ENCODE peak calls at places on chromosomes 4 and X, in six cellular contexts. D is IMR-90, Q is psoas muscle, W is heart right ventricle, K is hepatocyte, I is tibial nerve. U is an unnamed sample.

GRCh38 chrX:136652822-136653723 is 5.1 kb downstream of the CD40LG start:
- DNase-seq in D (no peak), W (no peak), K (no peak), I (no peak), Q (peak; percentile 27), U (no peak)

GRCh38 chrX:118503260-118504041 is 7.8 kb downstream of the DOCK11 start:
- DNase-seq in W (no peak), K (no peak), Q (no peak), D (no peak), I (no peak), U (no peak)

GRCh38 chr4:169064281-169064680 is 54.2 kb upstream of the CBR4 start:
- DNase-seq in Q (no peak), K (no peak), D (no peak), W (no peak), I (no peak), U (no peak)

GRCh38 chr4:83858121-83858520 is 322.2 kb downstream of the GPAT3 start:
- DNase-seq in W (no peak), Q (no peak), K (no peak), I (no peak), D (peak; percentile 56), U (no peak)

GRCh38 chrX:154398668-154399526 is 720 bp downstream of the RPL10 start:
- DNase-seq in W (peak; percentile 89), I (peak; percentile 75), K (peak; percentile 85), Q (peak; percentile 89), D (peak; percentile 67), U (peak; percentile 74)

GRCh38 chrX:22135994-22136684 is 104.0 kb downstream of the PHEX start:
- DNase-seq in K (peak; percentile 65), D (peak; percentile 60), W (peak; percentile 5), Q (no peak), I (no peak), U (no peak)

GRCh38 chr4:30720021-30720655 is at the start of gene PCDH7:
- DNase-seq in K (peak; percentile 66), D (peak; percentile 73), I (no peak), W (peak; percentile 24), Q (no peak), U (peak; percentile 34)

GRCh38 chr4:117949621-117950020 is 84.7 kb upstream of the NDST3 start:
- DNase-seq in I (no peak), K (no peak), Q (no peak), W (no peak), D (no peak), U (no peak)

GRCh38 chr4:152500798-152501434 is 35.0 kb downstream of the FBXW7 start:
- DNase-seq in I (no peak), W (peak; percentile 82), K (peak; percentile 91), D (peak; percentile 93), Q (no peak), U (peak; percentile 15)

GRCh38 chrX:63784346-63784901 is 590 bp downstream of the ARHGEF9 start:
- DNase-seq in D (no peak), I (no peak), W (no peak), Q (no peak), K (peak; percentile 7), U (no peak)

GRCh38 chrX:46686003-46686645 is 72.8 kb downstream of the SLC9A7 start:
- DNase-seq in D (peak; percentile 41), Q (no peak), K (peak; percentile 40), W (peak; percentile 17), I (peak; percentile 13), U (peak; percentile 0)

GRCh38 chrX:123153846-123154335 is 30.2 kb upstream of the GRIA3 start:
- DNase-seq in I (no peak), Q (no peak), K (peak; percentile 8), W (no peak), D (no peak), U (no peak)

GRCh38 chr4:78137538-78137937 is 80.4 kb downstream of the FRAS1 start:
- DNase-seq in K (no peak), Q (no peak), I (no peak), W (no peak), D (no peak), U (no peak)

GRCh38 chr4:70628444-70628843 is at the start of gene ENAM:
- DNase-seq in D (no peak), K (no peak), I (no peak), Q (no peak), W (no peak), U (no peak)

GRCh38 chrX:3522016-3522690 is 175.7 kb upstream of the MXRA5 start:
- DNase-seq in W (no peak), Q (no peak), D (peak; percentile 82), K (no peak), I (no peak), U (no peak)

GRCh38 chr4:78592104-78592783 is 40.7 kb downstream of the ANXA3 start:
- DNase-seq in D (no peak), K (no peak), W (no peak), Q (no peak), I (no peak), U (no peak)

DNA sequence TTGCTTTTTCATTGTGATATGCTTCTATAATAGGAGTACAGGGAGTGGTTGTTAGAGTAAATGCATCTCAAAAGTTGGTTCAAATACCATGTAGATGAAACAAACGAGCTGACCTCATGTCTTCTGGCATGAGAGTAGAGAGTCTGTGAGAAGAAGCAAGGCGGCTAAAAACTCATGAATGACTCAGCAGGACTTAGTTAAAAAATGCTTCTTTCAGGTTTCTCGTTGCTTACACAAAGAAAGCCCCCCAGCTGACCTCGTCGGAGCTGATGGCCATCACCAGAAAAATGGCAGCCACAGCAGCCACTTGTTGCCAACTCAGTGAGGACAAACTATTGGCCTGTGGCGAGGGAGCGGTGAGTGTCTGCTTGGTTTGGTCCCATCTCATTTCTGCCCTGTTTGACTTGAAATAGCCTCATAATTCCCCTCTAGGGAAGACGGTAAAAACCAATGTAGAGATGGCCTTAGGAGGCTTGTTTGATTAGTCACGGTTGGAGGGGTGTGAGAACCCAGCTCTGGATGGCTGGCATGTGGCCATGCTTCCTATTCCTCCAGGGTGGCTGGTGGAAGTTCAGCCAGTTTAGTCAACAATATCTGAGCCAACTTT is 14.5 kb downstream of the AFP start:
- DNase-seq in D (peak; percentile 89), Q (peak; percentile 21), W (no peak), I (no peak), K (peak; percentile 25), U (no peak)
- H3K27ac ChIP-seq in D (peak overlapping the region; percentile 79), Q (no peak overlapping the region), W (no peak overlapping the region), I (no peak overlapping the region), K (peak overlapping the region; percentile 55), U (no peak overlapping the region)

DNA sequence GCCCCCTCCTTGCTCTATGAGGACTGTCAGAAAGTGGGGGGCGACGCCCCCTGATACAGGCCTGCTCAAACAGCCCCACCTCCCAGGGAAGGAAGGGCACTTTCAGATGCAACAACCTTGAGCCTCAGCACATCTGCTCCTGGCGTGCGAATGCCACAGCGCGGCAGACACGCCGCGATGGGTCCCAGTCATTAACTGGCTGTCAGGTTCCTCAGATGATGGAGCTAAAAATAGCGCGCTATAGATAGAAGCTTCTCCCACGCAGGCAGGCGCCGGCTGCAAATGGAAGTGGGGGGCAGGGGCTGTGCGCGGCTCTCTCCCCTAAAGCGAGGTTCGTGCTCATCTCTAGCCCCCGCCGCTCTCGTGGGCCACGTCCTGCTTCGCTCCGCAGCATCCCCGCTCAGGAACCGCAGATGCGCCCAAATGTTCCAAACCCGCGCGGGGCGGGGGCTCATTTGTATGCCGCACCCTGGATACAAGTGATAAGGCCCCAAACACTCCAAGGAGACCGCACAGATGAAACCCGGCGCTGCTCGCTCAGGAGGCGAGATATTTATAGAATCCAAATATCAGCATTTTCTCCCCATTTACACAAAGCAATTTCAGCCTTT is 57.7 kb upstream of the LGI2 start:
- DNase-seq in I (no peak), D (peak; percentile 13), K (no peak), W (peak; percentile 53), Q (no peak), U (no peak)
- H3K27ac ChIP-seq in I (no peak overlapping the region), D (no peak overlapping the region), K (no peak overlapping the region), W (peak overlapping the region; percentile 75), Q (no peak overlapping the region), U (no peak overlapping the region)

DNA sequence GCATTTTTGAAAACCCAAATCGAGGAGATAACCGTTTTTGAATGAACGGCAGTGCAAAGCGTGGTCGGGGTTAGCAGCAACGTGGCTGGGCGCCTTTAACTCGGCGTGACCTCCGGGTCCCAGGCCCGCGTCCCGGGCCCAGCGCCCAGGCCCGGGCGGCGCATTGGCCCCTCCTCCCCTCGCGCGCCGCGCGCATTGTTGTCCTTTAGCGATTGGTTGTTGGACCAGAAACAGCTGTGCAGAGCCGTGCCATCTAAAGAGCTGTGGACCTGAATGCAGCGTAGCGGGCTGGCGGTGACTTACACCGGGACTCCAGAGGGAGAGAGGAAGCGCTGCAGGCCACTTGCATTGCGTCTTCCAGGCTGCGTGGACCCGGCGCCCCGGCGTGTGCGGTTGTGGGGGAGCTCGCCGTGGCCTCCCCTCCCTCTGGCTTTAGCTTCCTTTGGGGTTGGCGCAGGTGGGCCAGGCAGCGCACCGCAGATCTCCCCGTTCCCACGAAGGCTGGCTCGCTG is at the start of gene STOX2:
- DNase-seq in W (peak; percentile 88), K (peak; percentile 79), Q (peak; percentile 78), D (peak; percentile 55), I (peak; percentile 31), U (peak; percentile 90)
- H3K27ac ChIP-seq in W (peak within 1 kb of the TSS; percentile 91), K (peak within 1 kb of the TSS; percentile 28), Q (peak within 1 kb of the TSS; percentile 78), D (peak within 1 kb of the TSS; percentile 41), I (peak within 1 kb of the TSS; percentile 60), U (peak within 1 kb of the TSS; percentile 88)

GRCh38 chrX:41301438-41301824 is 32.5 kb upstream of the DDX3X start:
- DNase-seq in Q (no peak), D (no peak), W (no peak), K (no peak), I (no peak), U (no peak)
- H3K27ac ChIP-seq in Q (no peak overlapping the region), D (peak overlapping the region; percentile 72), W (no peak overlapping the region), K (peak overlapping the region; percentile 46), I (no peak overlapping the region), U (no peak overlapping the region)

U was measured in substantia nigra.